ENCODE peak calls at places on chromosomes 4 and X, in four cellular contexts. O is hepatocyte, J is aorta, A is upper lobe of left lung. H is an unnamed sample.
A peak's percentile ranks its signal among the peaks of the same experiment; 100 is the strongest.

GRCh38 chr4:11783588-11783987 is 354.9 kb upstream of the HS3ST1 start:
- DNase-seq in O (no peak), A (no peak), J (no peak), H (no peak)

GRCh38 chr4:154928640-154929257 is 147.7 kb downstream of the RBM46 start:
- DNase-seq in O (peak; percentile 53), J (no peak), A (no peak), H (no peak)

GRCh38 chr4:138225477-138225876 is 16.7 kb downstream of the SLC7A11 start:
- DNase-seq in A (no peak), O (no peak), J (no peak), H (no peak)

GRCh38 chr4:156971623-156972369 is at the start of gene PDGFC:
- DNase-seq in A (peak; percentile 84), J (peak; percentile 90), O (peak; percentile 91), H (no peak)

GRCh38 chrX:54230440-54231148 is 47.5 kb upstream of the FAM120C start:
- DNase-seq in J (no peak), O (no peak), A (no peak), H (no peak)

GRCh38 chr4:155371432-155372043 is 5.2 kb downstream of the MAP9 start:
- DNase-seq in J (no peak), O (peak; percentile 40), A (no peak), H (no peak)

GRCh38 chr4:147760695-147761094 is 28.8 kb downstream of the ARHGAP10 start:
- DNase-seq in J (peak; percentile 68), A (peak; percentile 41), O (no peak), H (no peak)

GRCh38 chr4:105106416-105106815 is 40.3 kb upstream of the TET2 start:
- DNase-seq in J (no peak), O (no peak), A (no peak), H (no peak)

GRCh38 chrX:112642349-112642748 is 37.4 kb downstream of the LHFPL1 start:
- DNase-seq in O (peak; percentile 77), A (no peak), J (no peak), H (no peak)

GRCh38 chr4:105451346-105451745 is 22.5 kb downstream of the PPA2 start:
- DNase-seq in J (no peak), A (no peak), O (no peak), H (no peak)

GRCh38 chr4:153467154-153467896 is 1.2 kb downstream of the TMEM131L start:
- DNase-seq in J (peak; percentile 66), A (peak; percentile 93), O (peak; percentile 77), H (peak; percentile 35)

GRCh38 chrX:4655743-4656142 is 942.3 kb upstream of the PRKX start:
- DNase-seq in O (no peak), J (no peak), A (no peak), H (no peak)

GRCh38 chr4:16896871-16897270 is 1.6 kb downstream of the LDB2 start:
- DNase-seq in J (no peak), O (peak; percentile 11), A (no peak), H (no peak)

GRCh38 chrX:14963447-14964236 is 90.4 kb downstream of the MOSPD2 start:
- DNase-seq in A (no peak), O (no peak), J (no peak), H (no peak)

GRCh38 chr4:114017120-114017917 is 37.9 kb upstream of the ARSJ start:
- DNase-seq in O (no peak), J (no peak), A (no peak), H (no peak)

GRCh38 chrX:19709812-19710518 is 177.4 kb downstream of the SH3KBP1 start:
- DNase-seq in J (no peak), A (no peak), O (no peak), H (no peak)

GRCh38 chrX:1600406-1601050 is 9.1 kb downstream of the AKAP17A start:
- DNase-seq in A (no peak), O (no peak), J (no peak), H (no peak)

GRCh38 chr4:155741546-155741945 is 17.3 kb upstream of the GUCY1B1 start:
- DNase-seq in J (no peak), O (no peak), A (no peak), H (no peak)

GRCh38 chrX:70096052-70096451 is 33.8 kb downstream of the OTUD6A start:
- DNase-seq in A (no peak), O (peak; percentile 14), J (no peak), H (no peak)

GRCh38 chr4:108141213-108142045 is 27.3 kb downstream of the LEF1 start:
- DNase-seq in A (no peak), J (no peak), O (no peak), H (no peak)

GRCh38 chr4:188005561-188005960 is 10.0 kb downstream of the ZFP42 start:
- DNase-seq in O (no peak), J (no peak), A (no peak), H (no peak)

GRCh38 chr4:153040677-153041076 is 104.6 kb downstream of the FHDC1 start:
- DNase-seq in J (no peak), O (no peak), A (no peak), H (no peak)

GRCh38 chr4:102500371-102501175 is 586 bp upstream of the NFKB1 start:
- DNase-seq in J (peak; percentile 70), A (peak; percentile 58), O (peak; percentile 69), H (peak; percentile 29)

GRCh38 chr4:110032603-110033002 is 119.9 kb downstream of the EGF start:
- DNase-seq in O (no peak), A (peak; percentile 56), J (peak; percentile 56), H (no peak)

GRCh38 chr4:107966903-107967302 is 22.8 kb upstream of the HADH start:
- DNase-seq in A (no peak), J (no peak), O (no peak), H (no peak)

GRCh38 chr4:16695896-16696295 is 202.5 kb downstream of the LDB2 start:
- DNase-seq in J (no peak), A (no peak), O (no peak), H (no peak)

GRCh38 chrX:67290489-67291220 is 253.2 kb upstream of the AR start:
- DNase-seq in J (no peak), A (no peak), O (no peak), H (no peak)

GRCh38 chr4:48546336-48546735 is 56.3 kb downstream of the ZAR1 start:
- DNase-seq in J (no peak), O (peak; percentile 44), A (no peak), H (no peak)

GRCh38 chr4:40299126-40299525 is 36.0 kb upstream of the CHRNA9 start:
- DNase-seq in O (no peak), A (no peak), J (no peak), H (no peak)

GRCh38 chr4:23114538-23114937 is 421.8 kb downstream of the GBA3 start:
- DNase-seq in A (no peak), J (no peak), O (no peak), H (no peak)

GRCh38 chr4:64781737-64782326 is 372.6 kb upstream of the TECRL start:
- DNase-seq in A (no peak), O (peak; percentile 39), J (no peak), H (no peak)

GRCh38 chrX:43141885-43142284 is 363.9 kb upstream of the PPP1R2C start:
- DNase-seq in O (no peak), A (no peak), J (no peak), H (no peak)

GRCh38 chr4:125940426-125940825 is 625.7 kb downstream of the FAT4 start:
- DNase-seq in J (no peak), O (no peak), A (no peak), H (no peak)

GRCh38 chr4:101933855-101934254 is 143.3 kb downstream of the BANK1 start:
- DNase-seq in A (no peak), J (no peak), O (no peak), H (no peak)

DNA sequence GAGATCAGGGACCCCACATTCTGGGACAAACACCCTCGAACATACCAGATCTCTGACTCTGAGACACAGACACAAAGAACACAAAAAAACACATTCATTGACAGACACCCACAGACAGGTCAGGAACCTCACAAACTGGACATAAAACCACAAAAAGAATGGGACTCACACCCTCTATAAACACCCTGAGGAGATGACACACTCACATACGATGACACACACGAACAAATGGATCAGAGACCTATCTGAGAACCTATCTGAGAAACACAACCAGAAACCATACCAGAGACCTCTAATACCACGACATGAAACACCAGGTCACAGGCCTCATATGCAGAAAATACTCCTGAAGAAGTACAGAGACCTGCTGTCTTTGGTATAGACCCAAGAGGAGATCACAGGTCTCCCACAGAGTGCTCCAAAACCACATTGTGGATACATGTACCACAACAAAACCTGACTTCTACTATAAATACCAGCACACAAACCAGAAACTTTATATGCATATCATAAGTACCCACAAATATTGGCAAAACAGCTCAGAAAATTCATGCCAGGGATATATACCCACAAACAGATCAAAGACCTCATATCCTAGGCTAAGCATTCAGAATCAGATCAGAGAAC is 19.5 kb downstream of the SUV39H1 start:
- DNase-seq in O (no peak), A (no peak), J (no peak), H (no peak)
- H3K9me3 ChIP-seq in O (no peaks in the 10 kb centered on the region), A (no peaks in the 10 kb centered on the region), J (no peaks in the 10 kb centered on the region), H (no peaks in the 10 kb centered on the region)

GRCh38 chrX:135435933-135436332 is 14.2 kb downstream of the SMIM10L2A start:
- DNase-seq in J (no peak), A (no peak), O (no peak), H (no peak)
- H3K9me3 ChIP-seq in J (no peaks in the 10 kb centered on the region), A (no peaks in the 10 kb centered on the region), O (no peaks in the 10 kb centered on the region), H (no peaks in the 10 kb centered on the region)

GRCh38 chrX:13066391-13066790 is 22.0 kb upstream of the FAM9C start:
- DNase-seq in J (no peak), A (no peak), O (no peak), H (no peak)
- H3K9me3 ChIP-seq in J (no peaks in the 10 kb centered on the region), A (no peaks in the 10 kb centered on the region), O (no peaks in the 10 kb centered on the region), H (peaks cover 6% of the 10 kb centered on the region)

GRCh38 chr4:112842513-112842912 is 205.6 kb downstream of the LARP7 start:
- DNase-seq in O (no peak), J (no peak), A (no peak), H (no peak)

GRCh38 chr4:112840619-112841018 is 203.7 kb downstream of the LARP7 start:
- DNase-seq in J (no peak), A (no peak), O (no peak), H (no peak)

GRCh38 chr4:112836895-112837294 is 200.0 kb downstream of the LARP7 start:
- DNase-seq in O (no peak), J (no peak), A (no peak), H (no peak)

GRCh38 chr4:112840061-112840460 is 203.1 kb downstream of the LARP7 start:
- DNase-seq in J (no peak), O (no peak), A (no peak), H (no peak)
- H3K9me3 ChIP-seq in J (no peaks in the 10 kb centered on the region), O (no peaks in the 10 kb centered on the region), A (no peaks in the 10 kb centered on the region), H (peaks cover 3% of the 10 kb centered on the region)